ENCODE peak calls at places on chromosomes 6 and 20, in five cellular contexts. V is H9, H is IMR-90, S is H1, U is neuronal stem cell. W is an unnamed sample.

GRCh38 chr6:45677381-45677992 is 299.8 kb upstream of the SUPT3H start:
- DNase-seq in S (no peak), U (no peak), H (peak), V (no peak), W (peak)

GRCh38 chr6:5906340-5906670 is 100.4 kb downstream of the NRN1 start:
- DNase-seq in U (no peak), S (no peak), V (no peak), H (no peak), W (no peak)

GRCh38 chr20:50034567-50035170 is 51.9 kb downstream of the SNAI1 start:
- DNase-seq in V (no peak), H (peak), U (no peak), S (no peak), W (peak)

GRCh38 chr20:61105395-61105794 is 146.7 kb upstream of the CDH4 start:
- DNase-seq in U (no peak), V (no peak), H (no peak), S (no peak), W (no peak)

GRCh38 chr20:48594533-48594932 is 233.3 kb downstream of the PREX1 start:
- DNase-seq in V (no peak), U (no peak), S (no peak), H (no peak), W (no peak)

GRCh38 chr20:62770111-62770910 is 26.0 kb upstream of the MRGBP start:
- DNase-seq in V (no peak), U (no peak), S (no peak), H (no peak), W (no peak)

GRCh38 chr6:28980797-28981390 is 24.2 kb downstream of the ZNF311 start:
- DNase-seq in H (peak), S (peak), V (peak), U (peak), W (peak)

GRCh38 chr20:3919352-3919751 is 30.2 kb downstream of the PANK2 start:
- DNase-seq in U (no peak), H (peak), S (no peak), V (no peak), W (peak)

GRCh38 chr6:154243793-154244768 is 112.5 kb downstream of the IPCEF1 start:
- DNase-seq in V (no peak), S (no peak), H (no peak), U (no peak), W (no peak)

GRCh38 chr20:10502098-10502526 is 67.0 kb downstream of the SLX4IP start:
- DNase-seq in U (no peak), V (no peak), H (no peak), S (no peak), W (no peak)

GRCh38 chr6:163436843-163437242 is 22.3 kb downstream of the QKI start:
- DNase-seq in V (no peak), U (no peak), H (no peak), S (no peak), W (no peak)

GRCh38 chr6:85506441-85507093 is 56.7 kb downstream of the NT5E start:
- DNase-seq in H (no peak), S (no peak), V (no peak), U (no peak), W (no peak)

GRCh38 chr6:12114055-12114503 is 102.0 kb downstream of the HIVEP1 start:
- DNase-seq in S (no peak), V (no peak), H (no peak), U (no peak), W (no peak)

GRCh38 chr6:42268835-42269204 is 51.2 kb upstream of the MRPS10 start:
- DNase-seq in U (no peak), H (no peak), V (no peak), S (no peak), W (no peak)

GRCh38 chr6:126767741-126768140 is 350.7 kb upstream of the RSPO3 start:
- DNase-seq in H (no peak), S (no peak), V (no peak), U (no peak), W (no peak)

GRCh38 chr6:57109905-57110304 is 19.9 kb downstream of the ZNF451 start:
- DNase-seq in S (no peak), V (no peak), H (peak), U (no peak), W (no peak)

GRCh38 chr20:34013532-34013931 is 19.8 kb downstream of the RALY start:
- DNase-seq in S (no peak), U (no peak), H (no peak), V (no peak), W (no peak)

GRCh38 chr6:29631860-29632731 is 887 bp downstream of the GABBR1 start:
- DNase-seq in H (peak), V (peak), U (no peak), S (peak), W (peak)

GRCh38 chr20:49883246-49883802 is 32.0 kb downstream of the SPATA2 start:
- DNase-seq in V (no peak), S (no peak), U (no peak), H (no peak), W (no peak)

GRCh38 chr6:82783587-82784253 is 281.9 kb downstream of the UBE3D start:
- DNase-seq in U (no peak), S (no peak), H (no peak), V (peak), W (no peak)

GRCh38 chr6:56843476-56844349 is 111.2 kb upstream of the BEND6 start:
- DNase-seq in S (peak), U (peak), H (peak), V (peak), W (peak)

GRCh38 chr6:10837009-10837691 is 1.2 kb downstream of the MAK start:
- DNase-seq in S (no peak), V (peak), H (no peak), U (peak), W (peak)

GRCh38 chr6:7912024-7912423 is 1.4 kb upstream of the TXNDC5 start:
- DNase-seq in V (no peak), S (no peak), U (no peak), H (no peak), W (peak)

GRCh38 chr20:25033250-25033940 is 24.5 kb downstream of the ACSS1 start:
- DNase-seq in S (no peak), H (no peak), U (no peak), V (no peak), W (no peak)

DNA sequence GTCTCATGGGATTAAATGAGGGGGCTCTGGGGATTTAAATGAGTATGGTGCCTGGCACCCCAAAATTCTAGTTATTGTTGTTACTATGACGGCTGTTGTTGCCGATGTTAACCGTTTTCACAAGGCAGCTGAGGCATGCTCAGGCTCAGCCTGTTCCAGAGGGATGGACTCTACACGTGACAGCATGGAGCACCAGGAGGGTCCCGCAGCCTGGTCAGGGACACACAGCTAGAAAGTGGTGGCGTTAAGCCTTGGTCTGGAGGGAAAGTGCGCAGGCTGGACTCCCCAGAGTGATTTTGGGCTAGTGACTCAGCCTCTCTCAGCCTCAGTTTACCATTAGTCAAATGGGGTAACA is 7.0 kb downstream of the FAM110A start:
- DNase-seq in U (no peak), H (no peak), S (no peak), V (no peak), W (no peak)
- H4K91ac ChIP-seq in U (no peak), H (no peak), S (peak), V (no peak), W (no peak)

DNA sequence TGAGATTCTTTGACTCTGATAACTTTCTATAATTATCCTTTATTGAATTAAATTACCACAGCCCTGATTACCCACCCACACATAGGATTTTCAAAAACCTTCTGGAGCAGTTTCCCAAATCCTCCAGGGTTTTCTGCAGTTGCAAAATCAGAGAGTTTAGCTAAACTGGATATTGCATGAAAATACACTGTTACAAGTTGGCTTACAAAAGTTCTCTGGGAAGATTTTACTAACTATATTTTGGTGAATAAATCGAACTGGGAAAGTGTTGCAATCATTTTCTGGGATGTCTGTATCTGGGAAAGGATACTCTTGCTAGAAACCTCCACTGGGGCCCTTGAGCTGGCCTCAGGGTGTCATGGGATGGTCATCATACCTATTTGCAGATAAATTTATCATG is 97.6 kb upstream of the STMND1 start:
- DNase-seq in V (no peak), U (no peak), S (no peak), H (peak), W (no peak)
- H2BK15ac ChIP-seq in V (no peak), U (no peak), S (no peak), H (no peak), W (no peak)

GRCh38 chr20:51801220-51801991 is 915 bp downstream of the SALL4 start:
- DNase-seq in H (no peak), S (peak), U (peak), V (peak), W (peak)
- H4K91ac ChIP-seq in H (no peak), S (peak), U (no peak), V (peak), W (peak)

DNA sequence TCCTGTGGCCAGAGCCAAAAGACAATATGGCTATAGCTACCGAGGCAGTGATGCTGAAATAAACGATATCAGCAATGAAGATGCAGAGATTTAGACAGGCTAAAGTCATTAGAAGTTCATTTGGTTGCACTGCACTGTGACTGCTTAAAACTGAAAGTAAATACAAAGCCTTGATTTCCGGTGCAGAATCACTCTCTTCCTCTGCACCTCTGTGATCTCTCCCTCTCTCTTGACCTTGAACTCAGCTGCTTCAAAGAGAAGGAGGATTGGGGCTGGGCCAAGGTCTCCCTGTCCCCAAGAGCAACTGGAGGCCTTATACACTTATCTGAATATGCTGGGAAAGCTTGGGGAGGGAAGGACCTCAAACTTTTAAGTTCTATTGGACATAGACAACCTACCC is 34.6 kb upstream of the SPACA1 start:
- DNase-seq in U (no peak), S (no peak), V (no peak), H (no peak), W (no peak)
- H2BK15ac ChIP-seq in U (no peak), S (no peak), V (no peak), H (no peak), W (no peak)

DNA sequence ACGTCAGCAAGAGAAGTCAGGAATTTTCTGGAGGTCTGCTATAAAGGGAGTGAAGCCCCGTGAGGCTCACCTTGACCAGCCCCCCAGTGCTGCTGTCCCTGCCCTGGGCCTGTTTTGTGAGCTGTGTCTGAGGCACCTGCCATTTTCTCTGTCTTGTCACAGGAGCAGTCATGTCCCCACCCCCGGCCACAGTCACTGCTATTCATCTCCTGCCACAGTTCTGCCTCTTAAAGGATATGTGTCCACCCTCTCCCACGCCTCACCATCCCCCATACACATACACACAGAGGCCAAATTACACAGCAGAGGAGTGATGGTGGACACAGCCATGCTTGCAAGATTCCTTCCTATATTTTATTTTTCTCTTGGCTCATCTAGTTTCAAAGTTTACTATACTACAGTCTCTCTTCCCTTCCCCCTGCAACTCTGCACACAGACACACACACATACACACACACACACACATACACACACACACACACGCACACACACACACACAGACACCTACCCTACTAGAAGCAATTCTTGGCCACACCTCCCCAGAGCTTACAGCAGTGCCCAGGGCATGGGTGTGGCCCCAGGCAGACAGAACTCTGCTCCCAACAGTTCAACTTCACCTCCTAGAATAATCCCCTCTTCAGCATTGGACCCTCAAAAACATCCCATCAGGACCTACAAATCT is 68.7 kb upstream of the TAB2 start:
- DNase-seq in S (no peak), U (no peak), H (no peak), V (no peak), W (no peak)
- H4K91ac ChIP-seq in S (no peak), U (no peak), H (no peak), V (no peak), W (no peak)

W was measured in mesenchymal stem cell.